ENCODE peak calls at places on chromosomes 3 and 15, in six cellular contexts. U is adrenal gland; X is NCI-H446 treated with DMSO at 0.1 percent for 48 hours; I is HepG2; Y is activated CD8-positive, alpha-beta memory T cell treated with anti-CD3 and anti-CD28 coated beads for 48 hours; F is cardiac muscle cell. C is an unnamed sample.

GRCh38 chr3:16935766-16936165 is 51.0 kb downstream of the PLCL2 start:
- DNase-seq in F (no peak), I (no peak), Y (no peak), U (no peak), X (no peak), C (no peak)

GRCh38 chr15:40307421-40308165 is at the start of gene PLCB2:
- DNase-seq in F (no peak), U (no peak), Y (peak; percentile 45), I (peak; percentile 14), X (peak; percentile 71), C (peak; percentile 48)

GRCh38 chr3:57757642-57758297 is 1.7 kb downstream of the SLMAP start:
- DNase-seq in F (no peak), I (peak; percentile 43), X (no peak), U (peak; percentile 28), Y (no peak), C (peak; percentile 34)

GRCh38 chr3:34582054-34582453 is 783.6 kb downstream of the PDCD6IP start:
- DNase-seq in Y (no peak), F (no peak), X (peak; percentile 74), I (no peak), U (no peak), C (no peak)

GRCh38 chr15:48936666-48937065 is 27.1 kb downstream of the SHC4 start:
- DNase-seq in X (no peak), U (no peak), I (no peak), Y (no peak), F (peak; percentile 34), C (no peak)

GRCh38 chr15:81760686-81761085 is 285.1 kb downstream of the MEX3B start:
- DNase-seq in X (no peak), I (no peak), U (no peak), F (no peak), Y (no peak), C (no peak)

GRCh38 chr15:32872606-32873291 is 154.9 kb downstream of the GREM1 start:
- DNase-seq in Y (no peak), F (peak; percentile 82), U (no peak), I (no peak), X (no peak), C (no peak)

GRCh38 chr15:83695901-83696425 is 42.0 kb downstream of the ADAMTSL3 start:
- DNase-seq in X (no peak), I (no peak), U (no peak), F (peak; percentile 19), Y (no peak), C (no peak)

GRCh38 chr3:40680685-40681657 is 156.2 kb downstream of the ZNF621 start:
- DNase-seq in I (no peak), U (no peak), Y (no peak), X (peak; percentile 33), F (no peak), C (peak; percentile 85)

GRCh38 chr3:68571321-68571720 is 361.0 kb downstream of the TAFA4 start:
- DNase-seq in F (no peak), Y (no peak), U (no peak), X (no peak), I (no peak), C (no peak)

GRCh38 chr3:25441234-25441856 is 13.3 kb downstream of the RARB start:
- DNase-seq in X (no peak), I (no peak), F (no peak), U (no peak), Y (no peak), C (no peak)

C was measured in cerebellar cortex.